ENCODE peak calls at places on chromosomes 4 and X, in seven cellular contexts. One of them, this sample, is unnamed. For H3K4me1, the result is how much of the 10 kb centered on the place peaks cover.

GRCh38 chrX:111164728-111165127 is 68.7 kb downstream of the PAK3 start:
- DNase-seq in sigmoid colon: no peak
- DNase-seq in spleen: no peak
- DNase-seq in A549: no peak
- DNase-seq in stomach: no peak
- DNase-seq in body of pancreas: no peak
- DNase-seq in Peyer's patch: no peak
- DNase-seq in this sample: no peak

GRCh38 chr4:16217300-16218051 is 8.8 kb downstream of the TAPT1 start:
- DNase-seq in sigmoid colon: no peak
- DNase-seq in spleen: no peak
- DNase-seq in A549: no peak
- DNase-seq in stomach: no peak
- DNase-seq in body of pancreas: no peak
- DNase-seq in Peyer's patch: no peak
- DNase-seq in this sample: no peak

GRCh38 chr4:177016541-177017141 is 223.9 kb upstream of the VEGFC start:
- DNase-seq in sigmoid colon: no peak
- DNase-seq in spleen: no peak
- DNase-seq in A549: no peak
- DNase-seq in stomach: no peak
- DNase-seq in body of pancreas: no peak
- DNase-seq in Peyer's patch: no peak
- DNase-seq in this sample: no peak

GRCh38 chr4:123390846-123391456 is 5.6 kb upstream of the SPRY1 start:
- DNase-seq in sigmoid colon: no peak
- DNase-seq in spleen: no peak
- DNase-seq in A549: no peak
- DNase-seq in stomach: no peak
- DNase-seq in body of pancreas: no peak
- DNase-seq in Peyer's patch: no peak
- DNase-seq in this sample: no peak

GRCh38 chr4:36242629-36243354 is 1.5 kb downstream of the ARAP2 start:
- DNase-seq in sigmoid colon: no peak
- DNase-seq in spleen: no peak
- DNase-seq in A549: no peak
- DNase-seq in stomach: no peak
- DNase-seq in body of pancreas: peak
- DNase-seq in Peyer's patch: no peak
- DNase-seq in this sample: no peak

GRCh38 chrX:22686138-22686541 is 313.6 kb upstream of the DDX53 start:
- DNase-seq in sigmoid colon: peak
- DNase-seq in spleen: peak
- DNase-seq in A549: no peak
- DNase-seq in stomach: no peak
- DNase-seq in body of pancreas: peak
- DNase-seq in Peyer's patch: no peak
- DNase-seq in this sample: no peak

GRCh38 chrX:65601530-65602281 is 65.7 kb upstream of the MSN start:
- DNase-seq in sigmoid colon: peak
- DNase-seq in spleen: peak
- DNase-seq in A549: no peak
- DNase-seq in stomach: peak
- DNase-seq in body of pancreas: peak
- DNase-seq in Peyer's patch: no peak
- DNase-seq in this sample: no peak

GRCh38 chr4:6460876-6461275 is 11.5 kb downstream of the PPP2R2C start:
- DNase-seq in sigmoid colon: peak
- DNase-seq in spleen: peak
- DNase-seq in A549: no peak
- DNase-seq in stomach: peak
- DNase-seq in body of pancreas: no peak
- DNase-seq in Peyer's patch: no peak
- DNase-seq in this sample: no peak

GRCh38 chr4:2814627-2815026 is 21.7 kb downstream of the SH3BP2 start:
- DNase-seq in sigmoid colon: no peak
- DNase-seq in spleen: no peak
- DNase-seq in A549: no peak
- DNase-seq in stomach: no peak
- DNase-seq in body of pancreas: no peak
- DNase-seq in Peyer's patch: no peak
- DNase-seq in this sample: no peak
- H3K27ac ChIP-seq in sigmoid colon: no peak
- H3K27ac ChIP-seq in spleen: peak
- H3K27ac ChIP-seq in A549: no peak
- H3K27ac ChIP-seq in stomach: no peak
- H3K27ac ChIP-seq in body of pancreas: no peak
- H3K27ac ChIP-seq in Peyer's patch: no peak
- H3K27ac ChIP-seq in this sample: no peak

DNA sequence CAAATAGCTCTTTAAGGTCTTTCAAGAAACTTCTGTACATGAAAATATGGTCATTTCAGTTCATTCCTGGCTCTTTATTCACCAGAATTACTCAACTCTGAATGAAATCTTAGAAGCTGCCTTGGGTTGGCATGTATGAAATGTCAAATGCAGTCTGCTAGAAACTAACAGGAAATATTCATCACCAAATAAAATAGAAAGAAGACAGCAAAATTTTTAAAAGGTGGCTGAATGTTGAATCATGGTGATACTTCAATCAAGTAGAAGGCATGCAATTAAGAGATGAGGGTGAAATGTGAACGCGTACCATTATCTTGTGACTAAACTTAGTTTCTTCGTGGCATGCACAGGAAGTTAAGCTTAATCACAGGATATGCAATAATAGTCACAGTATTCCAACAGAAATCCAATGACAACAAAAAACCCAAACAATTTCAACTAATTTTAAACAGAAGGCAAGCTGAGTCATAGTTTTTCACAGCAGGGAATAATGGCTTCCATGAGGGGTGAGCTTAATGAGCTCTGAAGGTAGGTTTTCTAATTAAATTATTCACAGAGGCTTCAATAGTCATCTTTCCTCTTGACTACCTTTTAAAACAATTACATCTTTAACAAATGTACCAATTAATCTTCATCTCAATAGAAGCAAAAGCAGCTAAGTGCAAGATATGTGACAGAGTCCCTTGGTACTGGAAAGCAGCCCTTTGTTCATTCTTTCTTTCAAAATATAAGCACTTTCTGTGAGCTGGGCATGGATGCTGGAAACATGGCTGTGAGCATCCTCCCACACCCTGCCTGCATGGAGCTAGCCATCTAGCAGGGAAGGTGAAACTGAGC is 44.5 kb downstream of the SCFD2 start:
- DNase-seq in sigmoid colon: no peak
- DNase-seq in spleen: no peak
- DNase-seq in A549: no peak
- DNase-seq in stomach: no peak
- DNase-seq in body of pancreas: no peak
- DNase-seq in Peyer's patch: no peak
- DNase-seq in this sample: no peak
- TF ChIP-seq POLR2A in sigmoid colon: no peak
- TF ChIP-seq POLR2A in spleen: no peak
- TF ChIP-seq POLR2A in A549: no peak
- TF ChIP-seq POLR2A in stomach: no peak
- TF ChIP-seq POLR2A in body of pancreas: no peak
- TF ChIP-seq POLR2A in Peyer's patch: no peak
- TF ChIP-seq POLR2A in this sample: no peak

GRCh38 chr4:3200423-3201090 is 48.4 kb upstream of the MSANTD1 start:
- DNase-seq in sigmoid colon: no peak
- DNase-seq in spleen: no peak
- DNase-seq in A549: no peak
- DNase-seq in stomach: no peak
- DNase-seq in body of pancreas: no peak
- DNase-seq in Peyer's patch: no peak
- DNase-seq in this sample: no peak
- H3K4me1 ChIP-seq in sigmoid colon: under half
- H3K4me1 ChIP-seq in spleen: under half
- H3K4me1 ChIP-seq in A549: under half
- H3K4me1 ChIP-seq in stomach: under half
- H3K4me1 ChIP-seq in body of pancreas: under half
- H3K4me1 ChIP-seq in Peyer's patch: under half
- H3K4me1 ChIP-seq in this sample: under half

GRCh38 chr4:143338313-143338712 is 1.6 kb downstream of the GAB1 start:
- DNase-seq in sigmoid colon: no peak
- DNase-seq in spleen: no peak
- DNase-seq in A549: no peak
- DNase-seq in stomach: no peak
- DNase-seq in body of pancreas: no peak
- DNase-seq in Peyer's patch: no peak
- DNase-seq in this sample: no peak

GRCh38 chr4:143335979-143336827 is 473 bp upstream of the GAB1 start:
- DNase-seq in sigmoid colon: peak
- DNase-seq in spleen: peak
- DNase-seq in A549: peak
- DNase-seq in stomach: peak
- DNase-seq in body of pancreas: peak
- DNase-seq in Peyer's patch: peak
- DNase-seq in this sample: peak

GRCh38 chr4:143339497-143339896 is 2.8 kb downstream of the GAB1 start:
- DNase-seq in sigmoid colon: no peak
- DNase-seq in spleen: no peak
- DNase-seq in A549: no peak
- DNase-seq in stomach: no peak
- DNase-seq in body of pancreas: no peak
- DNase-seq in Peyer's patch: no peak
- DNase-seq in this sample: no peak

GRCh38 chr4:143337600-143338287 is 1.1 kb downstream of the GAB1 start:
- DNase-seq in sigmoid colon: peak
- DNase-seq in spleen: no peak
- DNase-seq in A549: no peak
- DNase-seq in stomach: peak
- DNase-seq in body of pancreas: peak
- DNase-seq in Peyer's patch: peak
- DNase-seq in this sample: no peak

GRCh38 chr4:143336828-143337599 is at the start of gene GAB1:
- DNase-seq in sigmoid colon: peak
- DNase-seq in spleen: peak
- DNase-seq in A549: peak
- DNase-seq in stomach: peak
- DNase-seq in body of pancreas: peak
- DNase-seq in Peyer's patch: peak
- DNase-seq in this sample: no peak
- H3K27ac ChIP-seq in sigmoid colon: peak
- H3K27ac ChIP-seq in spleen: peak
- H3K27ac ChIP-seq in A549: peak
- H3K27ac ChIP-seq in stomach: peak
- H3K27ac ChIP-seq in body of pancreas: peak
- H3K27ac ChIP-seq in Peyer's patch: peak
- H3K27ac ChIP-seq in this sample: peak

DNA sequence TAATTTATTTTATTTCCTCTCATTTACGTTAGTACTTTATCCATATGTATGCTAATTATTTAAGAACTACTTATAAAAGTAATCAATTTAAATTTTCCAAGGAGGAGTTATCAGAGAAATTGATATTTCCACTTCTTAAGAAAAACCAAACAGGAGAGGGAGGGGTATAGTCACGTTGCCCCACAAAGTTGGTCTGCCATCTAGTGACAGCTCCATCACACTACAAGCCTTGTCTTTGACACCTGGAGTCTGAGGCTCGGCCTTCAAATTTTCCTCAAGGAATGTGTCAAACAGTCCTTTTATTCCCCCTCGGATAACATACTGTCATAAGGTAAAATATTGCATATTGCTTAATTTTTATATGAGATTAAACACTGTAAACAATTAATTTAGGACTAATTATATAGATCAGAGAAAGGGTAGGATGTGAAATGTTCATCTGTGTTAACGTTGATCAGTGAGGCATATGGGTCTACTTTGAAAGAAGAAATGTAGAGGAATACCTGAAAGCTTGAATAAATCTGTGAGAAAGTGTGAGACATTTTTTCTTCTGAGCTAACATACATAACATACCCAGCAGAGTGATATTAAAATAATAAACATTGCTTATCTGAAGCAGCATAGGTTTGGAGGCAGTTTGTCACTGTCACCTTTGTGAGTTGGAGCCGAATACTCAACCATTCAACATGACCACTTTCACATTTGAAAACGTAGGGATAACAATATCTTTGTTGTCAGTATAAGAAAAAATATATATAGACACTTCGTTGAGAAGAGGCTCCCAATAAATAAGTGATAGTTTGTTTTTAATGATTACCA is 114.4 kb downstream of the GLRA3 start:
- DNase-seq in sigmoid colon: peak
- DNase-seq in spleen: no peak
- DNase-seq in A549: peak
- DNase-seq in stomach: peak
- DNase-seq in body of pancreas: peak
- DNase-seq in Peyer's patch: no peak
- DNase-seq in this sample: no peak
- TF ChIP-seq POLR2A in sigmoid colon: no peak
- TF ChIP-seq POLR2A in spleen: no peak
- TF ChIP-seq POLR2A in A549: no peak
- TF ChIP-seq POLR2A in stomach: no peak
- TF ChIP-seq POLR2A in body of pancreas: no peak
- TF ChIP-seq POLR2A in Peyer's patch: no peak
- TF ChIP-seq POLR2A in this sample: no peak

DNA sequence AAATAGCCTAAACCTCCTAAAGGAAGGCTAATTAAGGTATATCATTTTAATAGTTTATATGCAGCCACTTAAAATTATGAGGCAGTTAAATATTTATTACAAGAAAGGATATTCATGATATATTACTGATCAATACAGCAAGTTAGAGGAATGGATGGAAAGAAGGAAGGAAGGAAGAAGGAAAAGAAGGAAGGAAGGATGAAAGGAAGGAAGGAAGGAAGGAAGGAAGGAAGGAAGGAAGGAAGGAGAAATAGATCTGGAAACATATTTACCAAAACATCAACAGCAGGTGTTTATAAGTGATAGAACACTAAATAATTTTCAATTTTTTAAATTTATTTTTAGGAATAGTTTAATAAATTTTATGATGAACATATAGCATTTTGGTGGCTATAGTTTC is 17.5 kb downstream of the SLC7A11 start:
- DNase-seq in sigmoid colon: no peak
- DNase-seq in spleen: no peak
- DNase-seq in A549: no peak
- DNase-seq in stomach: no peak
- DNase-seq in body of pancreas: no peak
- DNase-seq in Peyer's patch: no peak
- DNase-seq in this sample: no peak
- H3K4me1 ChIP-seq in sigmoid colon: under half
- H3K4me1 ChIP-seq in spleen: under half
- H3K4me1 ChIP-seq in A549: half or more
- H3K4me1 ChIP-seq in stomach: under half
- H3K4me1 ChIP-seq in body of pancreas: under half
- H3K4me1 ChIP-seq in Peyer's patch: under half
- H3K4me1 ChIP-seq in this sample: under half

GRCh38 chrX:37745354-37745753 is 34.5 kb upstream of the CYBB start:
- DNase-seq in sigmoid colon: peak
- DNase-seq in spleen: peak
- DNase-seq in A549: peak
- DNase-seq in stomach: peak
- DNase-seq in body of pancreas: peak
- DNase-seq in Peyer's patch: peak
- DNase-seq in this sample: no peak
- H3K27ac ChIP-seq in sigmoid colon: no peak
- H3K27ac ChIP-seq in spleen: peak
- H3K27ac ChIP-seq in A549: no peak
- H3K27ac ChIP-seq in stomach: no peak
- H3K27ac ChIP-seq in body of pancreas: no peak
- H3K27ac ChIP-seq in Peyer's patch: no peak
- H3K27ac ChIP-seq in this sample: no peak